ENCODE peak calls at places on chromosomes 13 and 19, in ten cellular contexts. U, F, L, E, H, O, I, R, K and S are unnamed samples.

GRCh38 chr19:3041756-3042517 is 12.9 kb upstream of the TLE2 start:
- DNase-seq in U (no peak), F (no peak), L (no peak), E (peak; percentile 69), H (peak; percentile 28), O (no peak), I (no peak), R (no peak), K (no peak), S (no peak)

GRCh38 chr13:104980571-104980970 is 1554.9 kb downstream of the EFNB2 start:
- DNase-seq in U (no peak), F (no peak), L (no peak), E (no peak), H (no peak), O (no peak), I (no peak), R (no peak), K (no peak), S (no peak)

GRCh38 chr19:44626067-44626624 is 12.8 kb downstream of the IGSF23 start:
- DNase-seq in U (no peak), F (no peak), L (no peak), E (no peak), H (no peak), O (no peak), I (no peak), R (peak; percentile 64), K (peak; percentile 96), S (peak; percentile 94)

GRCh38 chr13:94331281-94331680 is 148.2 kb downstream of the DCT start:
- DNase-seq in U (no peak), F (no peak), L (no peak), E (no peak), H (no peak), O (no peak), I (no peak), R (no peak), K (no peak), S (no peak)

GRCh38 chr13:27792393-27793218 is at the start of gene GSX1:
- DNase-seq in U (no peak), F (no peak), L (no peak), E (peak; percentile 13), H (peak; percentile 95), O (peak; percentile 64), I (peak; percentile 48), R (peak; percentile 71), K (peak; percentile 86), S (peak; percentile 79)

GRCh38 chr13:48570225-48570828 is 37.4 kb upstream of the RCBTB2 start:
- DNase-seq in U (no peak), F (peak; percentile 70), L (no peak), E (no peak), H (no peak), O (no peak), I (no peak), R (no peak), K (no peak), S (no peak)

GRCh38 chr13:51235756-51236564 is 13.8 kb downstream of the FAM124A start:
- DNase-seq in U (no peak), F (no peak), L (no peak), E (no peak), H (no peak), O (no peak), I (no peak), R (no peak), K (peak; percentile 10), S (no peak)

GRCh38 chr13:53368948-53369347 is 340.3 kb downstream of the OLFM4 start:
- DNase-seq in U (no peak), F (no peak), L (no peak), E (no peak), H (no peak), O (no peak), I (no peak), R (no peak), K (no peak), S (no peak)

DNA sequence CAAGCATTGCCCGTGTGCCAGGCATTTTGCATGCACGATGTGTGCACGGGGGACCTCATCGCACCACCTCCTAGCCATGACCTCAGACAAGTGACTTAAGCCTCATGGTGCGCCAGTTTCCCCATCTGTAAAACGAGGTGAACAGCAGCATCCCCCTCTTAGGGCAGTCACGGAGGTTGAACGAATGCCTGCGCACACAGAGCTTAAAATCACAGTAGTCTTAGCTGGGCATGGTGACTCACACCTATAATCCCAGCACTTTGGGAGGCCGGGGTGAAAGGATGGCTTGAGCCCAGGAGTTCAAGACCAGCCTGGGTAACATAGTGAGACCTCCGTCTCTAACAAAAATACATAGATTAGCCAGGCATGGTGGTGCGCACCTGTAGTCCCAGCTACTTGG is 48.6 kb downstream of the PIN1 start:
- DNase-seq in U (no peak), F (no peak), L (no peak), E (no peak), H (no peak), O (no peak), I (no peak), R (no peak), K (no peak), S (peak; percentile 54)
- H3K9me3 ChIP-seq in U (no peaks in the 10 kb centered on the region), F (no peaks in the 10 kb centered on the region), L (no peaks in the 10 kb centered on the region), E (no peaks in the 10 kb centered on the region), H (no peaks in the 10 kb centered on the region), O (no peaks in the 10 kb centered on the region), I (no peaks in the 10 kb centered on the region), R (no peaks in the 10 kb centered on the region), K (no peaks in the 10 kb centered on the region), S (no peaks in the 10 kb centered on the region)

GRCh38 chr13:99303863-99304521 is 3.2 kb downstream of the GPR183 start:
- DNase-seq in U (no peak), F (no peak), L (peak; percentile 58), E (no peak), H (no peak), O (no peak), I (no peak), R (no peak), K (no peak), S (no peak)
- H3K4me3 ChIP-seq in U (no peak overlapping the region), F (peak overlapping the region; percentile 7), L (peak overlapping the region; percentile 85), E (no peak overlapping the region), H (no peak overlapping the region), O (no peak overlapping the region), I (peak overlapping the region; percentile 89), R (no peak overlapping the region), K (no peak overlapping the region), S (no peak overlapping the region)

DNA sequence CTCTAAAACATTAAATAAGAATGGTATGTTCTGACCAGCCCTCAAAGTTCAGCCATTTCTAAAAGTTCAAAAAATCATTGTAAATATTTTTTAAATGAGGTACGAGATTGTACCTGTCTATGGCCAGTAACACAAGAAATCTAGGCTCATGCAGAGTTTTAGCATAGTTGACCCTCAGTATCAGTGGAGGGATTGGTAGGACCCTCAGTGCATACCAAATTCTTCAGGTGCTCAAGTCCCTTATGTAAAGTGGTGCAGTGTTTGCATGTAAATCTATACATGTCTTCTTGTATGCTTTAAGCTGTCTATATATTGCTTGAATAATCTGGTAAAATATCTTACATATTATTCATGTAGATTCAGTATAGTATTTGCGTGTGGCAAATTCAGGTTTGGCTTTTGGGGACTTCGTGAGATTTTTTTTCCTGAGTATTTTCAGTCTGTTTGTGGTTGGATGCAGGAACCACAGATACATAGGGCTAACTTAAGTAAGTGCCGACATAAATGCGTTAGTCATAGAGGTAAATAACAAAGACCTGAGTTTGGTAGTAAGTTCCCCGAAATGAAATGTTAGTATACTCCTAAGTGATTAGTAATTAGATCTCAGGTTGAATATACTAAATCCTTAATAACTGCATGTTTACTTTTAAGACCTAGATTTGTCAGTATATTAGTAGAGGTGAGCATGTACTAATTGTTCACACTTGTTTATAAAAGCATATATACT is 7.8 kb downstream of the MIR17HG start:
- DNase-seq in U (no peak), F (no peak), L (no peak), E (no peak), H (no peak), O (no peak), I (no peak), R (no peak), K (no peak), S (no peak)
- H3K36me3 ChIP-seq in U (peaks cover 25% of the 10 kb centered on the region), F (no peaks in the 10 kb centered on the region), L (peaks cover 32% of the 10 kb centered on the region), E (no peaks in the 10 kb centered on the region), H (peaks cover 28% of the 10 kb centered on the region), O (no peaks in the 10 kb centered on the region), I (no peaks in the 10 kb centered on the region), R (no peaks in the 10 kb centered on the region), K (peaks cover 59% of the 10 kb centered on the region), S (peaks cover 71% of the 10 kb centered on the region)

GRCh38 chr19:31885280-31885853 is 460.0 kb upstream of the ZNF507 start:
- DNase-seq in U (no peak), F (no peak), L (no peak), E (no peak), H (no peak), O (no peak), I (no peak), R (no peak), K (no peak), S (no peak)
- H3K9me3 ChIP-seq in U (no peaks in the 10 kb centered on the region), F (no peaks in the 10 kb centered on the region), L (no peaks in the 10 kb centered on the region), E (no peaks in the 10 kb centered on the region), H (no peaks in the 10 kb centered on the region), O (no peaks in the 10 kb centered on the region), I (no peaks in the 10 kb centered on the region), R (no peaks in the 10 kb centered on the region), K (no peaks in the 10 kb centered on the region), S (no peaks in the 10 kb centered on the region)

GRCh38 chr19:40420451-40420765 is 5.4 kb downstream of the SERTAD1 start:
- DNase-seq in U (no peak), F (no peak), L (no peak), E (no peak), H (no peak), O (no peak), I (no peak), R (no peak), K (no peak), S (no peak)
- H3K4me3 ChIP-seq in U (peak overlapping the region; percentile 54), F (peak overlapping the region; percentile 68), L (peak overlapping the region; percentile 91), E (peak overlapping the region; percentile 67), H (peak overlapping the region; percentile 56), O (peak overlapping the region; percentile 80), I (peak overlapping the region; percentile 79), R (no peak overlapping the region), K (peak overlapping the region; percentile 74), S (peak overlapping the region; percentile 63)

DNA sequence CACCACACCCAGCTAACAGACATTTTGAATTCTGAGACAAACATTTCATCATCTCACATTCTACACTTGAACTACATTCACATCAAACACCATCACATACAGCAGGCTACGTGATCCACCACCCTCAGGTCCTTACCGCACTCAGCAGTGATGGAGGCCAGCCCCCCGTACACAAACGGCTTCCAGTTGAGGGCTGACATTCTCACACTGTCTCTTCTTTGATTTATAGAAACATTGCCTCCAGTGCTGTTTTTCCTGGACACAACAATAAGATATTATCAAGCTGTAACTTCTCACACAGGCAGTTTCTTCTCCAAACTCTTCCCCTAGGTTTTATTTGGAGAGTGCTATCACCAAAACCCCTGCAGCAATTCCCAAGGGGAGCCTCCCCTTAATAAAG is 6.9 kb downstream of the SLC25A30 start:
- DNase-seq in U (no peak), F (no peak), L (no peak), E (no peak), H (no peak), O (no peak), I (no peak), R (no peak), K (no peak), S (no peak)
- H3K36me3 ChIP-seq in U (peaks cover 37% of the 10 kb centered on the region), F (no peaks in the 10 kb centered on the region), L (peaks cover 38% of the 10 kb centered on the region), E (no peaks in the 10 kb centered on the region), H (peaks cover 6% of the 10 kb centered on the region), O (no peaks in the 10 kb centered on the region), I (peaks cover 11% of the 10 kb centered on the region), R (no peaks in the 10 kb centered on the region), K (peaks cover 12% of the 10 kb centered on the region), S (peaks cover 14% of the 10 kb centered on the region)

DNA sequence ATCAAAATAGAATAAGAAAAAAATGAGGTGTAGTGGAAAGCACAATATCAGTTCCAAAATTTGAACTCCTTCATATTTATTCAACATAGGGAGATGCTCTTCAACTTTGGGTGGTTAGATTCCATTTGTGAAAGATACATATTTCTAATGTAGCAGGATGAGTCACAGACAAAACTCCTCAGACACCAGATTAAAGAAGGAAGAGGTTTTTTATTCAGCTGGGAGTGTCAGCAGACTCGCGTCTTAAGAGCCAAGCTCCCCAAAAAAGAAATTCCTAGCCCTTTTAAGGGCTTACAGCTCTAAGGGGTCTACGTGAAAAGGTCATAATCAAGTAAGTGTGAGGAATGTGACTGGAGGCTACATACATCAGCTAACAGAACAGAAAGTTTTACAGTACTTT is 6.8 kb upstream of the ZNF765 start:
- DNase-seq in U (no peak), F (no peak), L (no peak), E (no peak), H (no peak), O (no peak), I (no peak), R (no peak), K (peak; percentile 24), S (no peak)
- H3K9me3 ChIP-seq in U (peaks cover 34% of the 10 kb centered on the region), F (peaks cover 3% of the 10 kb centered on the region), L (peaks cover 33% of the 10 kb centered on the region), E (no peaks in the 10 kb centered on the region), H (no peaks in the 10 kb centered on the region), O (no peaks in the 10 kb centered on the region), I (peaks cover 5% of the 10 kb centered on the region), R (peaks cover 10% of the 10 kb centered on the region), K (peaks cover 5% of the 10 kb centered on the region), S (peaks cover 16% of the 10 kb centered on the region)